ENCODE peak calls at places on chromosome 1, in six cellular contexts. Z is Panc1, H is neural progenitor cell, J is EL, R is AG04449, X is COR-L47. S is an unnamed sample.

GRCh38 chr1:3127738-3128137 is 58.7 kb downstream of the PRDM16 start:
- DNase-seq in Z (no peak), H (no peak), J (no peak), R (no peak), X (no peak), S (no peak)

GRCh38 chr1:151047591-151047924 is at the start of gene C1orf56:
- DNase-seq in Z (no peak), H (peak), J (peak), R (no peak), X (peak), S (peak)

GRCh38 chr1:70922196-70922595 is 125.4 kb downstream of the PTGER3 start:
- DNase-seq in Z (no peak), H (no peak), J (no peak), R (no peak), X (no peak), S (no peak)

GRCh38 chr1:98741164-98741563 is 79.6 kb downstream of the SNX7 start:
- DNase-seq in Z (no peak), H (no peak), J (no peak), R (no peak), X (no peak), S (no peak)

GRCh38 chr1:64006276-64007051 is 197.0 kb upstream of the UBE2U start:
- DNase-seq in Z (peak), H (no peak), J (peak), R (no peak), X (peak), S (no peak)

GRCh38 chr1:39816431-39817090 is 27.9 kb upstream of the BMP8B start:
- DNase-seq in Z (peak), H (peak), J (peak), R (peak), X (peak), S (peak)

GRCh38 chr1:12143631-12144155 is 23.1 kb upstream of the TNFRSF1B start:
- DNase-seq in Z (no peak), H (no peak), J (peak), R (peak), X (no peak), S (peak)

GRCh38 chr1:906532-907420 is 16.9 kb upstream of the SAMD11 start:
- DNase-seq in Z (no peak), H (peak), J (peak), R (no peak), X (no peak), S (no peak)

GRCh38 chr1:228370439-228370940 is 36.1 kb downstream of the TRIM11 start:
- DNase-seq in Z (no peak), H (no peak), J (no peak), R (no peak), X (no peak), S (no peak)

GRCh38 chr1:13828454-13829151 is 128.6 kb downstream of the PRDM2 start:
- DNase-seq in Z (no peak), H (peak), J (no peak), R (no peak), X (no peak), S (no peak)

GRCh38 chr1:202283991-202284390 is 57.7 kb downstream of the UBE2T start:
- DNase-seq in Z (no peak), H (no peak), J (peak), R (peak), X (no peak), S (no peak)

GRCh38 chr1:1311107-1312104 is 3.0 kb downstream of the PUSL1 start:
- DNase-seq in Z (no peak), H (no peak), J (no peak), R (no peak), X (no peak), S (no peak)

GRCh38 chr1:36080801-36081200 is 3.1 kb upstream of the TEKT2 start:
- DNase-seq in Z (no peak), H (no peak), J (no peak), R (no peak), X (no peak), S (no peak)